ENCODE peak calls at places on chromosomes 12 and 14, in five cellular contexts. U is GM10248, H is GM13977, E is fibroblast of the aortic adventitia, Z is psoas muscle. B is an unnamed sample.

GRCh38 chr14:71363961-71364360 is 456.7 kb downstream of the PCNX1 start:
- DNase-seq in U (no peak), H (no peak), E (peak), Z (no peak), B (no peak)

GRCh38 chr12:11500861-11501230 is 105.5 kb upstream of the PRB2 start:
- DNase-seq in U (no peak), H (no peak), E (no peak), Z (no peak), B (no peak)

GRCh38 chr12:69633061-69633460 is 22.4 kb upstream of the LRRC10 start:
- DNase-seq in U (no peak), H (no peak), E (no peak), Z (no peak), B (no peak)

GRCh38 chr12:100473716-100474150 is at the start of gene NR1H4:
- DNase-seq in U (no peak), H (no peak), E (peak), Z (no peak), B (no peak)

GRCh38 chr12:55929306-55929791 is 1.6 kb upstream of the DGKA start:
- DNase-seq in U (peak), H (peak), E (no peak), Z (no peak), B (no peak)

GRCh38 chr12:14249368-14249767 is 116.1 kb upstream of the ATF7IP start:
- DNase-seq in U (no peak), H (no peak), E (no peak), Z (no peak), B (no peak)

GRCh38 chr12:43957732-43958131 is 121.9 kb downstream of the TMEM117 start:
- DNase-seq in U (peak), H (peak), E (peak), Z (no peak), B (no peak)

GRCh38 chr12:75236206-75236605 is 26.6 kb upstream of the KCNC2 start:
- DNase-seq in U (no peak), H (no peak), E (no peak), Z (no peak), B (no peak)

GRCh38 chr14:102738373-102739189 is 38.7 kb upstream of the TRAF3 start:
- DNase-seq in U (no peak), H (no peak), E (no peak), Z (no peak), B (no peak)

GRCh38 chr14:20412876-20413784 is at the start of gene TEP1:
- DNase-seq in U (peak), H (peak), E (peak), Z (peak), B (peak)

GRCh38 chr12:62724947-62725447 is 210.0 kb downstream of the PPM1H start:
- DNase-seq in U (no peak), H (no peak), E (peak), Z (no peak), B (no peak)

GRCh38 chr14:103657466-103657865 is 28.5 kb downstream of the KLC1 start:
- DNase-seq in U (no peak), H (no peak), E (peak), Z (peak), B (no peak)

GRCh38 chr12:106840217-106840616 is 65.7 kb downstream of the RIC8B start:
- DNase-seq in U (no peak), H (no peak), E (peak), Z (no peak), B (no peak)

GRCh38 chr12:27305673-27306504 is 26.7 kb upstream of the BMAL2 start:
- DNase-seq in U (no peak), H (peak), E (peak), Z (no peak), B (no peak)

GRCh38 chr12:94872007-94872653 is 131.4 kb downstream of the NDUFA12 start:
- DNase-seq in U (no peak), H (peak), E (no peak), Z (no peak), B (no peak)

DNA sequence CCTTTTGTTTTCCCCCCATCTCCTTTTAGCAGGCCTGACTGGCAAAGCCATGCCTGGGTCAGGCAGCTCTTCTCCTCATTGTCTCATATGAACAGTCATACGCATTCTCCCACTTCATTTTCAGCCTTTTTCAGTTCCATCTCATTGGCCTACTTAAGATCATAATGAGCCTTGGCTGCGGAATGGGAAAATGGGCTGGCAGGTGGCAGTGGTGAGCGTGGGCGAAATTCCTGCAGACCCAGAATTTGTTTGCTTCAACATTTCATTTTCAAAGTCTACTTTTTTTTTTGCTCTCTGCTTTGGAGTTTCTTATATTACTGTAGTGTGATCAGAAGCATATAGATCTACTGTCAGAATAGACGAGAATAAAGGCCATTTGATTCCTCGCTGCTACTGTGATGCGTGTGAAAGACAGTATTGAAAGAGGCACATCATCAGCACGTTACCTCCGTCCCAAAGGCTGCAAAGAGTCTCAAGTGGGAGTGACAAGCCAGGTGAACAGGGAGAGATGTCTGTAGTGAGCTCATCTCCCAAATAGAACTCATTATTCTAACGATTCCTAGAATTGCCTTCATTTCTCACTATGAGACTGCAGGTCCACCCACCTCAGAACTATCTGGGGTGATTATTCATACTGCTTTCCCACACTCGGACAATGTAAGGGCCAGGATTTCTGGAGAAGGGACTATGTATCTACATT is 73.7 kb downstream of the TBK1 start:
- DNase-seq in U (no peak), H (no peak), E (no peak), Z (no peak), B (no peak)
- TF ChIP-seq CTCF in U (no peak), H (no peak), E (no peak), Z (no peak), B (no peak)

GRCh38 chr14:106879241-106879640 is 1352.9 kb downstream of the TMEM121 start:
- DNase-seq in U (peak), H (peak), E (no peak), Z (no peak), B (peak)

GRCh38 chr14:106877527-106877926 is 1351.1 kb downstream of the TMEM121 start:
- DNase-seq in U (no peak), H (no peak), E (no peak), Z (no peak), B (no peak)

GRCh38 chr14:106883218-106883692 is 1356.9 kb downstream of the TMEM121 start:
- DNase-seq in U (no peak), H (no peak), E (no peak), Z (peak), B (no peak)
- TF ChIP-seq CTCF in U (peak), H (peak), E (peak), Z (peak), B (peak)

GRCh38 chr12:47323802-47324201 is 244.0 kb upstream of the AMIGO2 start:
- DNase-seq in U (no peak), H (no peak), E (no peak), Z (no peak), B (no peak)

GRCh38 chr12:47328831-47329545 is 249.2 kb upstream of the AMIGO2 start:
- DNase-seq in U (no peak), H (no peak), E (peak), Z (no peak), B (no peak)

GRCh38 chr12:47321436-47321835 is 241.7 kb upstream of the AMIGO2 start:
- DNase-seq in U (no peak), H (no peak), E (no peak), Z (no peak), B (no peak)

DNA sequence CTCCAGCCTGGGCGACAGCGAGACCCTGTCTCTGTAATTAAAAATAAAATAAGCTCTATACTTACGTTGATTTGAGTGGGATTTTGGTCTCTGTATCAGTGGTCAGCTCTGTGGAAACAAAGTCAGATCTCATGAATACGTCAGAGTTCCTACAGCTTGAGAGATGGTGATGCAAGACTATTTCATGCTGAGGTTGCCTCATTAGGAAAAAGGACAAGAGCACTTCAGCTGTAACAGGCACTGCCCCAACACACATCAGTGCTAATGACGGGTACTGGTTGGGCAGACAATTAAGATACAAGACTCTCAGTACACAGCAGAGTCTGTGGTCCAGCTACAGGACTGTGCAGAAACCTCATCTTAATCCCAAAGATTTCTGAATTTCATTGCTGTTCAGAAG is 246.4 kb upstream of the AMIGO2 start:
- DNase-seq in U (no peak), H (no peak), E (no peak), Z (no peak), B (no peak)
- TF ChIP-seq CTCF in U (no peak), H (no peak), E (no peak), Z (no peak), B (no peak)

GRCh38 chr14:77097689-77098469 is at the start of gene CIPC:
- DNase-seq in U (peak), H (peak), E (peak), Z (peak), B (peak)
- TF ChIP-seq CTCF in U (no peak), H (no peak), E (no peak), Z (no peak), B (no peak)

GRCh38 chr12:130818381-130819247 is 20.4 kb downstream of the STX2 start:
- DNase-seq in U (peak), H (peak), E (peak), Z (peak), B (no peak)
- TF ChIP-seq CTCF in U (peak), H (peak), E (peak), Z (peak), B (peak)

GRCh38 chr12:120639771-120640721 is at the start of gene CABP1:
- DNase-seq in U (peak), H (peak), E (no peak), Z (no peak), B (no peak)
- TF ChIP-seq CTCF in U (peak), H (peak), E (no peak), Z (no peak), B (peak)

DNA sequence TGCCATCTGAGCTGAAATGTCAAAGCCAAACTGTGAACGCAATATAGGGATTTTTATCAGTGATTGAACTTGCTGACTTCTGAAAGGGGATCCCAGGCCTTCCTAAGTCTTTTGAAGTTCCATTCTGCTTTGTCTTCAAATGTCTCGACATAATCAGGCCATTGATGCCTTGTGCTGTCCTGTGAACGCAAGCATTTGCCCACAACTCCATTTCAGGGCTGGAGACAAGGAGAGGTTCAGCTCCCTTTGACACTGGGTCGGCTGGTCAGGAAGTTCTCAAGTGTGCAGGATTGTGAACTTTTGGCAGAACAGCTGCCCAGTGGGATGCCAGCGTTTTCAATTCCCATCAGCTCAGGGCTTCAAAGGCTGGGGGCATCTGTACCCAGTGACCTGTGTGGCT is 345.3 kb downstream of the NUAK1 start:
- DNase-seq in U (no peak), H (no peak), E (no peak), Z (no peak), B (no peak)
- TF ChIP-seq CTCF in U (no peak), H (no peak), E (no peak), Z (no peak), B (no peak)

DNA sequence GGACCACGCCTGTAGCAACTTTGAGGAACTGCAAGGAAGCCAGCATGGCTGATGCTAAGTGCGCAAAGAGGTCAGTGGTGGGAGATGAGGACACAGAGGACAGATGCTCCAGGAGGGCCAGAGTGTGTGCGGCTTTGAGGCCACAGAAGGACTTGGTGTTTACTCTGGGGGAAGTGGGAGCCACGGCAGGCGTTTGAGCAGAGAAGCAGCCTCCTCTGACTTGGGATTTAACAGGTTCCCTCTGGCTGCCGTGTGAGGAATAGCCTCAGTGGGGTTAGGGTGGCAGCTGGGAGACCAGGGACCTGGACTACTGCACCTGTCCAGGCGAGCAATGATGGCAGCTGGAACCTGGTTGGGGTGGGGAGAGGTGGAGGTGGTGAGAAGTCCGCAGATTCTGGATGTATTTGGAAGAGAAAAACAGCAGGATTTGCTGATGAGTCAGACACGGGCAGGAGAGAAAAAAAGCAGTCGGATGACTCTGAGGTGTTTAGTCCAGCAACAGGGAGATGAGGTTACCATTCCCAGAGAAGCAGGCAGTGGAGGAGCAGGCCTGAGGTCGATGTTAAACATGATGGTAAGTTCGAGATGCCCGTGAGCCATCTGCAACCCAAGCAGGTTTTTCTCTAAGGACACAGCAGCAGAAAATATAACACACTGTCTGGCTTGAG is 143.5 kb downstream of the SCARB1 start:
- DNase-seq in U (no peak), H (no peak), E (peak), Z (no peak), B (peak)
- TF ChIP-seq CTCF in U (no peak), H (no peak), E (peak), Z (peak), B (peak)

GRCh38 chr12:9074484-9075140 is 41.1 kb downstream of the A2M start:
- DNase-seq in U (no peak), H (no peak), E (no peak), Z (no peak), B (no peak)
- TF ChIP-seq CTCF in U (no peak), H (no peak), E (no peak), Z (no peak), B (no peak)

GRCh38 chr12:6639151-6639773 is 3.5 kb upstream of the LPAR5 start:
- DNase-seq in U (no peak), H (no peak), E (no peak), Z (no peak), B (no peak)

GRCh38 chr12:6635375-6635855 is 344 bp downstream of the LPAR5 start:
- DNase-seq in U (peak), H (peak), E (no peak), Z (no peak), B (no peak)

GRCh38 chr12:6638305-6638704 is 2.5 kb upstream of the LPAR5 start:
- DNase-seq in U (no peak), H (no peak), E (no peak), Z (no peak), B (peak)

GRCh38 chr12:6632026-6632978 is 3.5 kb downstream of the LPAR5 start:
- DNase-seq in U (peak), H (peak), E (no peak), Z (no peak), B (peak)

DNA sequence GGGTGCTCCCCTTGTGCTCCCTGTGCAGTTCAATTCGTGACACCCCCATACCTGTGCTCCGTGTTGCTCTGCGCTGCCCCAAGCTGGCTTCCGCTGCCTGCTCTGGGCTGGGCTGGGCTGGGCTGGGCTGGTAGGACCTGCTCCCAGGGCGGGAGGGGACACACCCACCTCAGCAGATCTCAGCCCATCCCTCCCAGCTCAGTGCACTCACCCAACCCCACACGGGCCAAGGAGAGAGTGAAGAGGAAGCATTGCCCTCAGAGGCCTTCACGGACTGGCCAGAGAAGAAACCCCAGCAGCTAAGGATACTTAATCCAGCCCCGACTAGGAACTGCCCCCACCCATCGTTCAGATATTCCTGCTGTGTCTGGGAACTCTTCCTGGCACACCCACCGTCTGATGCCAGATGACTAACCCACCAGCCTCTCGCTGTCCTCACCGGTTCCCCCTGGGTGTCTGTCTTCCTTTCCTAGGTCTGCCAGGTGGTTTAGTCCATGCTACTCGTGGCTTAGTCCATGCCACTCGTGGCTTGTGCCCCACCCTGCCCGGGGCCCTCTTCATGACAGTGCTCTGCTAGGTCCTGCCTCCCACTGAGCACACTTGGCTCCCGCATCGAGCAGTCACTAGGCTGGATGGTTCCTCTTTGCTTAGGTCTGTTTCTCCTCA is at the start of gene LPAR5:
- DNase-seq in U (peak), H (peak), E (peak), Z (peak), B (no peak)
- TF ChIP-seq CTCF in U (no peak), H (no peak), E (no peak), Z (no peak), B (no peak)

B was measured in CD14-positive monocyte.